ENCODE peak calls at places on chromosomes 2 and 18, in five cellular contexts. C, L, D, J and I are unnamed samples.

GRCh38 chr2:75424936-75425619 is 135.7 kb downstream of the EVA1A start:
- DNase-seq in C (peak), L (no peak), D (peak), J (peak), I (peak)

GRCh38 chr2:43465234-43465633 is 130.6 kb downstream of the THADA start:
- DNase-seq in C (no peak), L (no peak), D (no peak), J (no peak), I (no peak)

GRCh38 chr2:3692375-3692774 is 11.0 kb upstream of the DCDC2C start:
- DNase-seq in C (peak), L (no peak), D (peak), J (peak), I (no peak)

GRCh38 chr18:58862851-58863538 is 1.7 kb upstream of the ZNF532 start:
- DNase-seq in C (peak), L (peak), D (peak), J (peak), I (peak)

GRCh38 chr2:36379710-36380448 is 24.3 kb downstream of the CRIM1 start:
- DNase-seq in C (no peak), L (no peak), D (peak), J (no peak), I (peak)

GRCh38 chr2:150469706-150470105 is 17.8 kb downstream of the RND3 start:
- DNase-seq in C (no peak), L (no peak), D (no peak), J (peak), I (no peak)

GRCh38 chr2:236974206-236974605 is 111.5 kb upstream of the COPS8 start:
- DNase-seq in C (no peak), L (no peak), D (no peak), J (no peak), I (no peak)

GRCh38 chr18:9366126-9366714 is 31.6 kb downstream of the TWSG1 start:
- DNase-seq in C (peak), L (peak), D (peak), J (peak), I (peak)

GRCh38 chr18:62369129-62369644 is 44.1 kb downstream of the TNFRSF11A start:
- DNase-seq in C (no peak), L (no peak), D (no peak), J (no peak), I (no peak)

GRCh38 chr2:227697013-227697412 is 20.8 kb downstream of the SLC19A3 start:
- DNase-seq in C (no peak), L (no peak), D (no peak), J (peak), I (no peak)

GRCh38 chr2:241033994-241034393 is 35.6 kb downstream of the SNED1 start:
- DNase-seq in C (no peak), L (no peak), D (no peak), J (no peak), I (no peak)

GRCh38 chr2:196182439-196183171 is 11.2 kb upstream of the STK17B start:
- DNase-seq in C (peak), L (no peak), D (no peak), J (no peak), I (no peak)

GRCh38 chr2:177165731-177166711 is 46.6 kb upstream of the HNRNPA3 start:
- DNase-seq in C (no peak), L (peak), D (no peak), J (peak), I (peak)

GRCh38 chr2:150013011-150013410 is 425.4 kb upstream of the MMADHC start:
- DNase-seq in C (no peak), L (peak), D (no peak), J (no peak), I (peak)

GRCh38 chr2:200466703-200467418 is 43.0 kb downstream of the KCTD18 start:
- DNase-seq in C (no peak), L (no peak), D (no peak), J (peak), I (peak)

GRCh38 chr18:48569139-48569914 is 30.5 kb downstream of the CTIF start:
- DNase-seq in C (no peak), L (no peak), D (no peak), J (no peak), I (no peak)

GRCh38 chr2:236399409-236399808 is 135.2 kb upstream of the ASB18 start:
- DNase-seq in C (no peak), L (no peak), D (no peak), J (no peak), I (no peak)

GRCh38 chr2:28395334-28396061 is 2.8 kb downstream of the FOSL2 start:
- DNase-seq in C (peak), L (peak), D (peak), J (peak), I (peak)
- TF ChIP-seq EZH2 in C (no peak), L (no peak), D (no peak), J (no peak), I (no peak)

DNA sequence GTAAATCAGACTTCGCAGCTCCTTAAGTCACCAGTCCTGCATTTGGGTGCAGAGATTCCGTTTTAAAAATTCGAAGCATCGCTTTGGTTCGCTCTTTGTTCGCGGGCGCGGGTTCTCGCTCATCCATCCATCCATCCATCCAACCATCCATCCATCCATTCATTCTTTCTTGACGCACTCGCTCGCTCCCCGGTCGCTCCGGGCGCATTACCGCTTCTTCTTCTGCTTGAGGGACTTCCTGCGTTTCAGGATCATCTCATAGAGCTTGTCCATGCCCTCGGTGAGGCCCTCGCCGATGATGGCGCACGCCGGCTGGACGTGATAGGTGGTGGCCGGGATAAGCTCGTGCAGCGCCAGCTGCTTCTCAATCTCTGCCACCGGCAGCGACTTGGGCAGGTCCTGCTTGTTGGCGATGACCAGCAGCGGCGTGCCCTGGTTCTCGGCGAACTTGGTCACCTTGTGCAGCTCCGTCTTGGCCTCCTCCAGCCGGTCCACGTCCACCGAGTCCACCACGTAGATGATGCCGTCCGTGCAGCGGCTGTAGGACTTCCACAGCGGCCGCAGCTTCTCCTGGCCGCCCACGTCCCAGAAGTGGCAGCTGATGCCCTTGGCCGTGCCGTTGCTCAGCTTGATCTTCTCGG is 960 bp downstream of the ARL4C start:
- DNase-seq in C (no peak), L (peak), D (no peak), J (peak), I (peak)
- TF ChIP-seq EZH2 in C (no peak), L (no peak), D (no peak), J (no peak), I (no peak)

GRCh38 chr18:22165603-22166069 is 3.8 kb upstream of the GATA6 start:
- DNase-seq in C (no peak), L (peak), D (no peak), J (no peak), I (no peak)

GRCh38 chr18:22166070-22166972 is 3.1 kb upstream of the GATA6 start:
- DNase-seq in C (peak), L (peak), D (no peak), J (no peak), I (no peak)

GRCh38 chr18:22167471-22168151 is 1.8 kb upstream of the GATA6 start:
- DNase-seq in C (peak), L (peak), D (no peak), J (peak), I (peak)

GRCh38 chr18:22168360-22168921 is 948 bp upstream of the GATA6 start:
- DNase-seq in C (peak), L (peak), D (no peak), J (no peak), I (no peak)

GRCh38 chr18:22167091-22167470 is 2.3 kb upstream of the GATA6 start:
- DNase-seq in C (no peak), L (no peak), D (no peak), J (no peak), I (no peak)
- TF ChIP-seq EZH2 in C (no peak), L (no peak), D (no peak), J (peak), I (peak)

DNA sequence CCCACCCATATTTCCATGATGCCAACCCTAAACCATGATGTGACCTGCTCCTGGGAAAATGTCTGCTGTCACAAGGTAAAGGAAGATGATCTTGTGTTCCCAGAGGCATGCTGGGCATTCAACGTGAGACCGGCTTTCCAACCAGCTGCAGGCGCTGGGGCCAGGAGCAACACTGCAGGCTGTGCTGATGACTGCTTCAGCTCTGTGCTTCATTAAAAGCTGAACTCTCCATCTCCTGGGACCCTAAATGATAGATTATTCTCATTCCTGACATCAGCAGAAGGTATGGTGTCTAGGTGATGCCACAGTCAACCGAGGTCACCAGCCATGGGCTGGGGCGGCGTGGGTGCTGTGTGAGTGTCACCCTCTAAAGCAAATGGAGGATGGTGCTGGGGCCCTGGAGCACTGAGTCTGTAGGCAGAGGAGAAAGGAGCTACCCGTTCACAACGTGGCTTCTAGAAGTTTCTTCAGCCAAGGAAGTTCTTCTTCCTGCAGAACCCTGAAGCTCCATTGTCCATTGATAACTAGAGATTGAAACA is 53.8 kb downstream of the TMEM18 start:
- DNase-seq in C (no peak), L (no peak), D (no peak), J (no peak), I (no peak)
- TF ChIP-seq EZH2 in C (no peak), L (no peak), D (no peak), J (no peak), I (no peak)

DNA sequence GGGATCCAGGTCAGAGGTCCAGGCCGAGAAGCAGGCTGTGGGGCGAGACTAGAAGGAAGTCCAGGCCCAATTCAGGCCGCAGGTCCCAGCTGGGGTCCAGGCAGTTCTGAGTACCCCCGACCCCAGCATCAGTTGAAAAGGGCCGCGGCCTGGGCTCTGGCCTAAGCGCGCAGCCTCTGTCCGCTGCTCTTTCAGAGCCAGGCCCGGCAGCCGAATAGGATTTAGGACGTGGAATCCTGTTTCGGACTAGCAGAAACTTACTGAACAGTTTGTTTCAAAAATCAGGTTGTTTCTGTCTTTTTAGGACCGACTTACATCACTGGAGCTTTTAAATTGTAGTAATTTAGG is 12.1 kb downstream of the TBR1 start:
- DNase-seq in C (no peak), L (no peak), D (no peak), J (no peak), I (no peak)
- TF ChIP-seq EZH2 in C (no peak), L (no peak), D (no peak), J (no peak), I (no peak)

GRCh38 chr2:26971911-26972786 is 1.7 kb downstream of the MAPRE3 start:
- DNase-seq in C (no peak), L (no peak), D (peak), J (no peak), I (no peak)
- TF ChIP-seq EZH2 in C (no peak), L (no peak), D (no peak), J (no peak), I (no peak)

GRCh38 chr18:22173221-22173927 is 4.0 kb downstream of the GATA6 start:
- DNase-seq in C (no peak), L (no peak), D (no peak), J (no peak), I (no peak)

GRCh38 chr18:22171263-22171838 is 2.0 kb downstream of the GATA6 start:
- DNase-seq in C (no peak), L (no peak), D (no peak), J (peak), I (no peak)

GRCh38 chr18:22172594-22173049 is 3.2 kb downstream of the GATA6 start:
- DNase-seq in C (no peak), L (no peak), D (no peak), J (peak), I (no peak)

GRCh38 chr18:22170421-22171262 is 1.3 kb downstream of the GATA6 start:
- DNase-seq in C (peak), L (peak), D (peak), J (peak), I (peak)

GRCh38 chr18:22171839-22172582 is 2.6 kb downstream of the GATA6 start:
- DNase-seq in C (no peak), L (no peak), D (no peak), J (peak), I (peak)
- TF ChIP-seq EZH2 in C (peak), L (no peak), D (no peak), J (no peak), I (no peak)

GRCh38 chr2:222320441-222321395 is 21.9 kb upstream of the PAX3 start:
- DNase-seq in C (no peak), L (peak), D (no peak), J (peak), I (no peak)

GRCh38 chr2:222319576-222320440 is 21.0 kb upstream of the PAX3 start:
- DNase-seq in C (peak), L (peak), D (peak), J (peak), I (peak)

GRCh38 chr2:222318712-222319575 is 20.1 kb upstream of the PAX3 start:
- DNase-seq in C (peak), L (peak), D (no peak), J (peak), I (no peak)

GRCh38 chr2:222315443-222316121 is 16.8 kb upstream of the PAX3 start:
- DNase-seq in C (peak), L (no peak), D (no peak), J (no peak), I (no peak)

GRCh38 chr2:222318026-222318711 is 19.4 kb upstream of the PAX3 start:
- DNase-seq in C (peak), L (peak), D (peak), J (peak), I (peak)
- TF ChIP-seq EZH2 in C (no peak), L (peak), D (no peak), J (no peak), I (no peak)